ENCODE peak calls at places on chromosomes 11 and 22, in seven cellular contexts. S is H9, A is mesenchymal stem cell, N is IMR-90, I is neuronal stem cell, B is mesendoderm, O is H1. X is an unnamed sample.

GRCh38 chr11:13502492-13502891 is 6.7 kb upstream of the PTH start:
- DNase-seq in S (no peak), A (no peak), N (no peak), I (no peak), B (no peak), O (no peak), X (no peak)

GRCh38 chr11:3877252-3878035 is 22.0 kb downstream of the STIM1 start:
- DNase-seq in S (no peak), A (no peak), N (no peak), I (no peak), B (peak; percentile 24), O (no peak), X (no peak)

GRCh38 chr11:75313457-75314272 is 37.8 kb downstream of the ARRB1 start:
- DNase-seq in S (no peak), A (peak; percentile 96), N (peak; percentile 81), I (no peak), B (peak; percentile 65), O (no peak), X (no peak)

GRCh38 chr11:84588131-84588829 is 1038.9 kb downstream of the DLG2 start:
- DNase-seq in S (no peak), A (no peak), N (no peak), I (no peak), B (peak; percentile 68), O (no peak), X (peak; percentile 18)

GRCh38 chr11:9313648-9314290 is 624 bp downstream of the TMEM41B start:
- DNase-seq in S (no peak), A (peak; percentile 48), N (peak; percentile 8), I (no peak), B (peak; percentile 35), O (no peak), X (no peak)

GRCh38 chr22:30572840-30573593 is 1.4 kb downstream of the GAL3ST1 start:
- DNase-seq in S (no peak), A (no peak), N (no peak), I (no peak), B (no peak), O (no peak), X (no peak)

GRCh38 chr22:29105468-29105867 is 32.6 kb downstream of the KREMEN1 start:
- DNase-seq in S (no peak), A (no peak), N (peak; percentile 35), I (no peak), B (no peak), O (no peak), X (no peak)

GRCh38 chr22:46053563-46054090 is 76.7 kb upstream of the WNT7B start:
- DNase-seq in S (no peak), A (no peak), N (peak; percentile 38), I (no peak), B (no peak), O (no peak), X (no peak)

GRCh38 chr22:42799462-42800405 is 57.3 kb downstream of the ARFGAP3 start:
- DNase-seq in S (peak; percentile 72), A (no peak), N (no peak), I (no peak), B (peak; percentile 85), O (no peak), X (no peak)

DNA sequence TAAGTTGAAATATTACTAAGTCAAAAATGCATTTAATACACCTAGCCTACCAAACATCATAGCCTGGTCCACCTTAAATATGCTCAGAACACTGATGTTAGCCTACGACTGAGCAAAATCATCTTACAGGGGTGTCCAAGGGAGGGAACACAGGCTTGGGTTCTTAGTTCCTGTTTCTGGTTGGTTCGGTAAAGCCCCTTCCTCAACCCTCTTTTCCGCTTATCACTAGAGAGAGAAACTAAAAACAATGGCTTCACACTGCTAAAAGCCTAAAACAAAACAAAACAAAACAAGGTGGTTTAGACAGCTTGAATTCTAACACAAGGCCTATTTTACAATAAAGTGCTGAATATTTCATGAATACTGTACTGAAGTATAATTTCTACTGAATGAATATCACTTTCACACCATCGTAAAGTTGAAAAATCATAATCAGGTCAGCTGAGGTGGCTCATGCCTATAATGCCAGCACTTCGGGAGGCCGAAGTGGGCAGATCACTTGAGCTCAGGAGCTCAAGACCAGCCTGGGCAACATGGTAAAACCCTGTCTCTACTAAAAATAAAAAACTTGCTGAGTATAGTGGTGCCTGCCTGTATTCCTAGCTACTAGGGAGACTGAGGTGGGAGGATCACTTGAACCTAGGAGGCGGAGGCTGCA is 118.0 kb downstream of the SIK3 start:
- DNase-seq in S (no peak), A (no peak), N (no peak), I (no peak), B (no peak), O (no peak), X (no peak)
- H2BK120ac ChIP-seq in S (no peak overlapping the region), A (no peak overlapping the region), N (no peak overlapping the region), I (no peak overlapping the region), B (no peak overlapping the region), O (no peak overlapping the region), X (no peak overlapping the region)

GRCh38 chr11:18203723-18204122 is 31.1 kb downstream of the MRGPRX4 start:
- DNase-seq in S (peak; percentile 80), A (peak; percentile 16), N (peak; percentile 14), I (peak; percentile 40), B (peak; percentile 78), O (peak; percentile 58), X (no peak)
- H2BK120ac ChIP-seq in S (no peak overlapping the region), A (no peak overlapping the region), N (no peak overlapping the region), I (no peak overlapping the region), B (no peak overlapping the region), O (no peak overlapping the region), X (no peak overlapping the region)

GRCh38 chr11:124898711-124899110 is 1.0 kb upstream of the ROBO4 start:
- DNase-seq in S (peak; percentile 51), A (no peak), N (no peak), I (no peak), B (peak; percentile 51), O (peak; percentile 47), X (no peak)

GRCh38 chr11:124896071-124896750 is 1.5 kb downstream of the ROBO4 start:
- DNase-seq in S (no peak), A (no peak), N (no peak), I (no peak), B (no peak), O (peak; percentile 37), X (no peak)

GRCh38 chr11:124896821-124897391 is 759 bp downstream of the ROBO4 start:
- DNase-seq in S (no peak), A (no peak), N (no peak), I (no peak), B (no peak), O (peak; percentile 29), X (no peak)

GRCh38 chr11:124899376-124900145 is 1.9 kb upstream of the ROBO4 start:
- DNase-seq in S (peak; percentile 48), A (peak; percentile 33), N (no peak), I (no peak), B (peak; percentile 41), O (peak; percentile 41), X (no peak)

DNA sequence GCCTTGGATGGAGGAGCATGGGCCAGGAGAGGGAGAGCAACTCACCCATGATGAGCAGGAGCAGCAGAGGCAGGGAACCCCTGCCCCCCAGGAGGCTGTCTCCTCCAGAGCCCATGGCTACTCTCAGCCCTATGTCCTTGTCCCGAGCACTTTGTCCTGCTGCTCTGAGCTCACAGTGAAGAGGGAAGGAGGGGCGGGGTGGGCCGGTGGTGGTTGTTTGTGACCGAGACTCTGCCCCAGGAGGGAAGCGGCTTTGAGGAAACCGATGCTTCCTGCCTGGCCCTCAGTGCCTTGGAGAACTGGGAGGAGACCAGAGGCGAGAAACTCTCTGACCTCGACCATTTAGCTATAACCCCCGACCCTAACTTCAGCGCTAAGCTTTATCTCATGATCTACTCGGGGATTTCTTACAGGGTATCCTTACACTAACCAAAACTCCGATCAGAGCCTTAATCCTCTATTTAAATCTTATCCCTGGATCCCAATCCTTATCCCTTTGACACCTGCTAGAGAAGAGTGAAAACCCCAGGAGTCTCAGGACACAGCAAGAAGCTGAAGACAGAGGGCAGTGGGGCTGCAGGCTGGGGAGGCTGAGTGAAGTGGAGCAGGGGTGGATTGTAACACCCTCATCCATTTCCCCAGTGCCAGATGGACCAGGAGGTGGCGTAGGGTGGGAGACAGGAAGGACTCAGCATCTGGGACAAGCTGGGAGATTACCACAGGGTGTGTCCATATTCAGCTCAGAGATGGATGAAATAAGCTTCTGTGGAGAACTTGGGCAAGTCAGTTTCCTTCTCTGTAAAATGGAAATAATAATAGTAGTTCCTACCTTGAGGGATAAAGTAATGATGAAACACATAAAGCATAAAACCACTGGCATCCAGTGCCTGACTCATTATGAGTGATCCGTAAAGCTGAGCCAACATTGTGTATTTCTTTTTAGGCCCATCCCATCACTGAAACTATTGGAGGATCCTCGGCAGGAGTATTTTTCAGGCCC is at the start of gene ROBO4:
- DNase-seq in S (peak; percentile 33), A (peak; percentile 79), N (peak; percentile 94), I (no peak), B (peak; percentile 38), O (peak; percentile 37), X (no peak)
- H2BK120ac ChIP-seq in S (no peak within 1 kb of the TSS), A (peak within 1 kb of the TSS; percentile 35), N (peak within 1 kb of the TSS; percentile 98), I (no peak within 1 kb of the TSS), B (no peak within 1 kb of the TSS), O (no peak within 1 kb of the TSS), X (peak within 1 kb of the TSS; percentile 15)

DNA sequence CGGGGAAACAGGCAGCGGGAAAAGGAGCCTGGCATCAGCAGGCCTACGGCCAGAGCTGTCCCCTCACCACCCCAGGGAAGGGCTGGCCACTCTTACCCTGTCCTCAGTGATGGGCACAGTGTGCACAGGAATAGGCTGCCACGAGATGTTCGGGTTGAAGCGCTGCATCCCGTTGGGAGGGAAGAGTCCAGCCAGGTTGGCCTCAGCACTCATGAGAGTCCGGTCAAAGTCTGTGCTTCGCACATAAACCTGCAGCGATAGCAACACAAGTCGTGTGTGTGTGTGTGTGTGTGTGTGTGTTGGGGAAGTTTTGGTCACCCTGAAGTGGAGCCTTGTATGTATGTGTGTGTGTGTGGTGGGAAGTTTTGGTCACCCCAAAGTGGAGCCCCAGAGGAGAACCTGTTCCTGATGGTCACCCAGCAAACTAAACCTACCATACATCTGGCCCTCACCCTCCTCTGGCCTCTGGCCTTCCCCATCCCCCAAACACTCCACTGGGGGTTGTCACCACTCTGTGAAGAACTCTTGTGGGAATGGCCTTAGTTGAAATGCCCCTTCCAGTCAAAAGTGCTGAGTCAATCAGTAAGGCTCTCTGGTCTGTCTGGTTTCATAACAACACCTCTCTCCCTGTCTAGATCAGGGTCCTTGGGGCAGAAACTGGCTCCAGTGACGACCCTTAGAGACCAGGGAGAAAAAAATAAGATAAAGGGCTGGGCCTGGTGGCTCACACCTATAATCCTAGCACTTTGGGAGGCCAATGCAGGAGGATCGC is 2.8 kb downstream of the ACP2 start:
- DNase-seq in S (no peak), A (no peak), N (no peak), I (no peak), B (no peak), O (no peak), X (no peak)
- H2BK120ac ChIP-seq in S (no peak overlapping the region), A (no peak overlapping the region), N (no peak overlapping the region), I (no peak overlapping the region), B (no peak overlapping the region), O (no peak overlapping the region), X (no peak overlapping the region)

DNA sequence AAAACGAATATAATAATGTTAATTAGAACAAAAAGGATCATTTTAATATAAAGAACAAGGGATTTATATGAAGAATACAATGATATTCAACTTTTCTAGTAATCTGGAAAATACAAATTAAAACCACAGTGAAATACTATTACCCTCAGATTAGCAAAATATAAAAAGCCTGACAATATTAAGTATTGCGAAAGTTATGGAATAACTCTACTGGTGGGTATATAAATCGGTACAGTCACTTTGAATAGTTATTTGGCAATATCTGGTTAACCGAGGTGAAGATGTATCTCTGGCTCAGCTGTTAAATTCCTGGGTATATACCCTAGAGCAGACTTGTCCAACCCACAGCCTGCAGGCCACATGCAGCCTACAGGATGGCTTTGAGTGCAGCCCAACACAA is 118.8 kb downstream of the ATM start:
- DNase-seq in S (no peak), A (no peak), N (no peak), I (no peak), B (no peak), O (no peak), X (no peak)
- H2BK120ac ChIP-seq in S (no peak overlapping the region), A (no peak overlapping the region), N (no peak overlapping the region), I (no peak overlapping the region), B (no peak overlapping the region), O (no peak overlapping the region), X (no peak overlapping the region)

X was measured in trophoblast cell.